ENCODE peak calls at places on chromosomes 13 and 19, in four cellular contexts. E, M, P and A are unnamed samples.

GRCh38 chr13:20398459-20398858 is 127.2 kb downstream of the CRYL1 start:
- DNase-seq in E (no peak), M (no peak), P (no peak), A (no peak)

GRCh38 chr13:99660101-99660500 is 158.8 kb downstream of the TM9SF2 start:
- DNase-seq in E (no peak), M (no peak), P (no peak), A (no peak)

GRCh38 chr19:6678690-6679109 is 8.7 kb upstream of the TNFSF14 start:
- DNase-seq in E (no peak), M (no peak), P (peak), A (no peak)

GRCh38 chr19:12364391-12365093 is 941 bp downstream of the ZNF442 start:
- DNase-seq in E (no peak), M (no peak), P (no peak), A (peak)

GRCh38 chr19:17826508-17827056 is 5.3 kb upstream of the INSL3 start:
- DNase-seq in E (no peak), M (no peak), P (no peak), A (no peak)

GRCh38 chr19:34246340-34246739 is 8.0 kb upstream of the GARRE1 start:
- DNase-seq in E (no peak), M (no peak), P (no peak), A (no peak)

GRCh38 chr13:20991741-20992520 is 69.5 kb downstream of the LATS2 start:
- DNase-seq in E (no peak), M (no peak), P (no peak), A (no peak)

GRCh38 chr13:30705672-30706071 is 29.7 kb upstream of the ALOX5AP start:
- DNase-seq in E (no peak), M (peak), P (peak), A (no peak)

GRCh38 chr13:33409673-33410072 is 124.1 kb upstream of the STARD13 start:
- DNase-seq in E (no peak), M (no peak), P (no peak), A (no peak)

GRCh38 chr19:3808420-3809143 is 22.4 kb upstream of the MATK start:
- DNase-seq in E (no peak), M (peak), P (no peak), A (no peak)

DNA sequence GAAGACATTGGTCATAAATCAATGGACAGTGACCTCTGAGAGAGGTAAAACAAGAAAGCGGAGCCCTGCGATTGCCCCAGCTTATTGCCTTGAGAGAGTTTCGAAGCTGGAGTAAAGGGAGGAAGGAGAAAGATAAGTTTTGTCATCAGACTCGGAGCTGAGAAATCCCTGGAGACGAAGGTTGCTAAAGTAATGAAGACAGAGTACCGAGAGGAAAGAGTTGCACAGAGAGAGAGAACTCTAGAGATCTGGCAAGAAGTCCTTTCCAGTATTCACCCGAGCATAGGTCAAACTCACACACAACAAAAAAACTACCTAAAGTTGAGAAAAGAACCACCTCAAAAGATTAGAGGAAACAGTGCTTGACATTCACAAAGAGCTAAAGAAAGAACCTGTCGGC is 472.0 kb downstream of the DACH1 start:
- DNase-seq in E (no peak), M (no peak), P (no peak), A (no peak)
- TF ChIP-seq CTCF in E (no peak), M (no peak), P (no peak), A (no peak)

GRCh38 chr13:46170687-46171086 is 11.3 kb downstream of the LCP1 start:
- DNase-seq in E (no peak), M (no peak), P (no peak), A (no peak)
- TF ChIP-seq CTCF in E (no peak), M (peak), P (no peak), A (no peak)

GRCh38 chr13:98483636-98484288 is 93.1 kb downstream of the STK24 start:
- DNase-seq in E (no peak), M (no peak), P (no peak), A (no peak)
- TF ChIP-seq CTCF in E (no peak), M (no peak), P (no peak), A (no peak)

GRCh38 chr19:1108291-1109031 is 4.7 kb downstream of the GPX4 start:
- DNase-seq in E (no peak), M (no peak), P (no peak), A (no peak)

GRCh38 chr19:1105217-1105872 is 1.6 kb downstream of the GPX4 start:
- DNase-seq in E (no peak), M (no peak), P (no peak), A (no peak)

GRCh38 chr19:1107655-1108261 is 4.0 kb downstream of the GPX4 start:
- DNase-seq in E (no peak), M (no peak), P (no peak), A (no peak)

GRCh38 chr19:1105873-1106840 is 2.4 kb downstream of the GPX4 start:
- DNase-seq in E (no peak), M (no peak), P (no peak), A (no peak)

DNA sequence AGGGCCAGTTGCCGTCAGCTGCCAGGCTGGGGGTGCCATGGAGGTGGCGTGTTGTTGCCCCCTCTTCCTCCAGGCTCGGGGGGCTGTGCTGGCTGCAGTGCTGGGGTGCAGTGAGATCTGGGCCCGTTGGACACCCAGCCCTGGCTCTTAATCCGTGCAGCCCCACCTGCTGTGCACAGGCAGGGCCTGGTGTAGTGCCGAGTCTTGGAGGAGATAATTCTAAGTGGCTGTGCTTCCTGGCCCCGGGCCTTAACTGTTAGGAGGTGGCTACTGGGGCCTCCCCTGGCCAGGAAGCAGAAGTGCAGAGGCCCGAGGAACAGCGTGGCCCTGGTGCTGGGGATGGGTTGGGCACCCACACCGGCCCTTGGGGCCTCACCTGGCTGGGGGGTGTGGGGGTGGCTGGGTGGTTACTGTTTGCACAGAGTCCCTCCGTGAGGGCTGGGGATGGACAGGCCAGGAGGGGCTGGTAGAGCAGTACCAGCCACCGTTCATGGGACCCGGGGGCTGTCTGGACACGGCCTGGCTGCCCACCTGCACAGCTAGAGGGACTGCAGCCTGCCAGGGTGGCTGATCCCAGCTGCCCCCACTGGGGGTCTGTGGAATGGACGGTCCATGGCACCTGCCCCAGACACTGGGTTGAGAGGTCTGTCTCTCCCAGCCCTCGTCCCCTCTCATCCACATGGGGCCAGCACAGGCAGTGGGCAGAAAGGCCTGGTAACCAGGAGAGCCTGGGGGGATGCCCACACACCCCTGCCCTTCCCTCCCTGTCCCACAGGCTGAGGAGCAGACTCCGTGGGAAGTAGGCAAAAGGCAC is 3.3 kb downstream of the GPX4 start:
- DNase-seq in E (no peak), M (peak), P (peak), A (no peak)
- TF ChIP-seq CTCF in E (no peak), M (peak), P (peak), A (no peak)

DNA sequence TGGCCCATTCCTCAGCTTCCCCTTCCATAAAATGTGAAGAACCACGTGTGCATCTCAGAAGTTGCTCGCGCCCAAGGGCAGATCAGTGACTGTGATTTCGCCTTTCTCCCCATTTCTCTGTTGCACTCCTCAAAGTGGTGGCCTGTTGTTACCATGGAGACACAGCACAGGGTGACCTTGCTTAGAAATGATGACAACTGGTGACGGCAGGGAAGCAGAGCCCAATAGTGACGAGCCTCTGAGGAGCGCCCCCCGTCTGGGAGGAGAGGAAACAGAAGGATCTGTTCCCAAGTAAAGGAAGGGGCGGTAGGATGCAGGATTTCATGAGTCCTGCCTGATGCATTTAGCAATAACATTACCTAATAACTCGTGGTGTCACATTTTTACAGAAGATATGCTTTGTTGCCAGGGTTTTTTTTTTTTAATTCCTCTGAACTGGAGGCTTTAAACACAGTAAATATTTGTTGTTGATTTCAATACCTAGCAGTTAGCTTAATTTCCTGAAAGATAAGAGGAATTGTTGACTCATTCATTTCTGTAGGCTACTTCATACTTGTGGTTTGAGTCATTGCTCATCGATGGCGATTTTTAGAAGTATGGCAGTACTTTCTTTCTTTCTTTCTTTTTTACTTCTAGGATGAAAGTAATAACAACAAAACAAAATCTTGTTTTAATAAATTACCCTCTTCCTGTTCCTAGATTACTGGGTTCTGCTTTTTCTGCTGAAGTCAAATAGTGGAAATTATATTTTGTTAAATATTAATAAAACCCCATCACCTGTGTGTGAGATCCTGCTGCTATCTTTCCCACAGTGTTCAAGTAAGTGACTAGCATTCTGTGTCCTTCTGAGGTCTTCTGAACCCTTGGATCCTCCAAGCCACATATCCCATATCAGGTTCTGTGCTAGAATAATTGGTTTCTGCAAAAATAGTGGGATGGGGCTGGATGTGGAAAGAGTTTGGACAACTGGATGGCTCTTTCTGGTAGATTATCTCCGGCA is 36.0 kb downstream of the MBNL2 start:
- DNase-seq in E (no peak), M (peak), P (peak), A (no peak)
- TF ChIP-seq CTCF in E (no peak), M (peak), P (no peak), A (no peak)

DNA sequence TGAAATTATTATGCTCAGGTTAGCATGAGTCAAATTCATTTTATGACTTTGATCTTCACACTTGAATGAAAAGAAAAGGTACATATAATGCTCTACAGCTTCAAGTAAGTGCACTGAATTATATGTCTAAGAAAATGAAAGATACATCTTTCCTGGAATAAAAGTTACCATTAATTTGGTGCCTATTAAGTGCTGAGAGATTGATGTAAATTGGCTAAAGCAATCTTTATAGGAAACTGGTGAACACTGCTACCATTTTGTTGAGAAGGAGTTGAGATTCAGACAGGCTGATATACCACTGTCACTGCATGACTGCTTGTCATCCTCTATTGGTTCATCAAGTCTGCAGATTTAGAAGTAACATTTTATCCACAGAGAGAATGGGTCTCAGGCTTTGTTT is 416.8 kb upstream of the SPRY2 start:
- DNase-seq in E (no peak), M (no peak), P (no peak), A (no peak)
- TF ChIP-seq CTCF in E (no peak), M (no peak), P (no peak), A (no peak)

GRCh38 chr19:15256708-15257331 is 24.6 kb upstream of the EPHX3 start:
- DNase-seq in E (no peak), M (no peak), P (no peak), A (no peak)

GRCh38 chr19:15253513-15253912 is 21.3 kb upstream of the EPHX3 start:
- DNase-seq in E (no peak), M (no peak), P (no peak), A (no peak)

GRCh38 chr19:15257782-15258181 is 25.5 kb upstream of the EPHX3 start:
- DNase-seq in E (no peak), M (no peak), P (no peak), A (no peak)

GRCh38 chr19:15254547-15254946 is 22.3 kb upstream of the EPHX3 start:
- DNase-seq in E (no peak), M (no peak), P (no peak), A (no peak)

DNA sequence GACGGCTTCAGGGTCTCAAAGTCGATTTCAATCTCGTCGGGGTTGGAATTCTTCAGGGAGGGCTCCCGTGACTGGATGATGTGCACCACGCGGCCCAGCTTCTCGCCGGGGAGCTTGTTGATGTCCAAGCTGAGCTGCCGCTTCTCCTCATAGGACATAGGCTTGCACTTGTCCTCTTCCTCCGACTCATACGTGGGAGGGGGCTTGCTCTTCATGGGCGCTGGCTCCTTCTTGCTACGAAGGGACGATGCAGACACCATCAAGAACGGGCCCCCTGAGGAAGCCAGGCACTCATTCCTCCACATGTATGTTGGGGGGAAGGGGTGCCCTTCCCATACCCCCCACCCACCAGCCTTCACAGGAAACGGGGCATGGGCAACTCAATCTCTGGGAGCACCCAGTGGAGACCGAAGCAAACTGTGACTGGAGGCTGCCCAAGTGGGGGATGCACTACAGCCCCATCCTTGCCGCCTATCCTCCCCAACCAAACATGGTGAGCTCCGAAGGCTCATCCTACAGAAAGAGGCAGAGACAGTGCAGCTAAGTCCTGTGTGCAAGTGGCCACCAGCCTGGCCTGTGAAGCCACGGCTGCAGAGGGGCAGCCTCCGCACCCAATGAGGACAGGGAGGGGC is 23.2 kb upstream of the EPHX3 start:
- DNase-seq in E (no peak), M (no peak), P (no peak), A (no peak)
- TF ChIP-seq CTCF in E (no peak), M (no peak), P (no peak), A (no peak)